ENCODE peak calls at places on chromosomes 2 and 18, in nine cellular contexts. S is endodermal cell; N is stimulated activated CD4-positive, alpha-beta T cell treated with anti-CD3 and anti-CD28 coated beads, Interleukin-12 subunit alpha, Interleukin-12 subunit beta, amount 100 ng/mL, for 24 hours; E is H9; J is HS-5; A is NCI-H1417 treated with DMSO at 0.1 percent for 48 hours; Z is fibroblast of the conjunctiva; X is HFFc6; G is T-helper 1 cell. K is an unnamed sample.

GRCh38 chr18:29254123-29254522 is 1077.2 kb upstream of the CDH2 start:
- DNase-seq in N (no peak), J (no peak), G (no peak), E (no peak), S (no peak), X (no peak), A (no peak), Z (no peak), K (no peak)

GRCh38 chr2:33477473-33478468 is 1.3 kb downstream of the RASGRP3 start:
- DNase-seq in E (no peak), A (no peak), J (no peak), N (no peak), S (no peak), X (no peak), Z (no peak), G (no peak), K (no peak)

GRCh38 chr2:45004569-45005181 is 4.6 kb downstream of the SIX2 start:
- DNase-seq in J (no peak), N (no peak), G (no peak), Z (no peak), S (peak), X (no peak), A (no peak), E (peak), K (no peak)

GRCh38 chr2:126776255-126776654 is 120.3 kb downstream of the GYPC start:
- DNase-seq in Z (no peak), E (no peak), G (no peak), A (no peak), N (no peak), J (no peak), X (no peak), S (no peak), K (no peak)

GRCh38 chr2:235723811-235724465 is 230.1 kb downstream of the AGAP1 start:
- DNase-seq in A (no peak), J (no peak), E (no peak), G (no peak), S (no peak), X (no peak), N (no peak), Z (no peak), K (no peak)

GRCh38 chr2:68730828-68731227 is 3.8 kb upstream of the ARHGAP25 start:
- DNase-seq in G (no peak), N (no peak), Z (no peak), A (no peak), S (peak), E (no peak), J (no peak), X (peak), K (no peak)

GRCh38 chr2:239528883-239529282 is 128.1 kb upstream of the HDAC4 start:
- DNase-seq in A (no peak), S (no peak), X (no peak), N (no peak), J (no peak), E (no peak), Z (no peak), G (no peak), K (no peak)

GRCh38 chr18:58242435-58242834 is 198.4 kb downstream of the NEDD4L start:
- DNase-seq in J (no peak), N (no peak), A (no peak), S (no peak), E (no peak), Z (no peak), X (no peak), G (no peak), K (no peak)

GRCh38 chr2:66772618-66773017 is 337.7 kb downstream of the MEIS1 start:
- DNase-seq in J (no peak), E (no peak), Z (no peak), S (peak), N (no peak), A (no peak), X (no peak), G (no peak), K (no peak)

GRCh38 chr18:45357681-45358470 is 257.4 kb upstream of the SLC14A2 start:
- DNase-seq in E (no peak), A (peak), N (no peak), J (no peak), X (no peak), G (no peak), S (no peak), Z (no peak), K (no peak)

GRCh38 chr2:3321825-3322224 is 55.8 kb downstream of the EIPR1 start:
- DNase-seq in X (no peak), Z (no peak), G (no peak), J (no peak), E (no peak), S (no peak), N (no peak), A (no peak), K (no peak)

GRCh38 chr2:42086500-42086953 is 38.7 kb downstream of the PKDCC start:
- DNase-seq in A (peak), E (peak), N (no peak), G (no peak), X (peak), S (peak), Z (peak), J (peak), K (no peak)

GRCh38 chr2:166675553-166675952 is 181.5 kb upstream of the SCN7A start:
- DNase-seq in E (no peak), Z (no peak), S (no peak), N (no peak), A (no peak), J (no peak), X (no peak), G (no peak), K (no peak)

GRCh38 chr2:205732314-205732713 is 50.0 kb downstream of the NRP2 start:
- DNase-seq in S (no peak), J (no peak), N (no peak), E (no peak), Z (no peak), A (no peak), G (no peak), X (no peak), K (no peak)

GRCh38 chr2:45256173-45256866 is 247.1 kb upstream of the SIX2 start:
- DNase-seq in Z (no peak), A (no peak), X (no peak), N (no peak), S (no peak), J (no peak), E (no peak), G (no peak), K (no peak)

GRCh38 chr2:145724499-145724898 is 1204.6 kb upstream of the ZEB2 start:
- DNase-seq in N (no peak), A (no peak), J (no peak), X (no peak), Z (no peak), E (no peak), G (no peak), S (no peak), K (no peak)

GRCh38 chr18:49490246-49490762 is 3.3 kb upstream of the C18orf32 start:
- DNase-seq in A (no peak), N (no peak), X (no peak), G (no peak), S (no peak), J (no peak), E (no peak), Z (no peak), K (no peak)

GRCh38 chr2:39380525-39381150 is 56.4 kb downstream of the MAP4K3 start:
- DNase-seq in J (no peak), X (no peak), A (no peak), Z (no peak), S (no peak), E (no peak), N (no peak), G (no peak), K (no peak)

GRCh38 chr18:34222025-34222395 is 2.7 kb downstream of the NOL4 start:
- DNase-seq in A (peak), Z (no peak), S (peak), N (no peak), G (no peak), E (peak), J (no peak), X (no peak), K (no peak)

GRCh38 chr2:12201369-12201768 is 454.9 kb downstream of the LPIN1 start:
- DNase-seq in E (no peak), X (no peak), S (no peak), Z (no peak), A (no peak), J (no peak), N (no peak), G (no peak), K (no peak)

K was measured in NCI-H187 treated with DMSO at 0.1 percent for 48 hours.